ENCODE peak calls at places on chromosomes 1 and 21, in seven cellular contexts. A is endodermal cell, J is pancreas, F is ascending aorta, N is mammary epithelial cell, U is tibial artery, I is left ventricle myocardium inferior. T is an unnamed sample.

GRCh38 chr1:47776554-47777156 is 220.5 kb downstream of the TRABD2B start:
- DNase-seq in A (no peak), J (no peak), F (no peak), N (no peak), U (no peak), I (no peak), T (no peak)

GRCh38 chr1:62462370-62462769 is 25.5 kb downstream of the USP1 start:
- DNase-seq in A (no peak), J (no peak), F (no peak), N (peak; percentile 12), U (no peak), I (no peak), T (peak; percentile 20)

GRCh38 chr21:32520885-32521735 is 64.2 kb downstream of the TCP10L start:
- DNase-seq in A (no peak), J (peak; percentile 80), F (no peak), N (peak; percentile 68), U (peak; percentile 90), I (peak; percentile 94), T (peak; percentile 98)

GRCh38 chr1:232744847-232745246 is 60.4 kb upstream of the MAP10 start:
- DNase-seq in A (no peak), J (no peak), F (no peak), N (no peak), U (no peak), I (no peak), T (no peak)

GRCh38 chr1:86487805-86488141 is 19.0 kb downstream of the CLCA1 start:
- DNase-seq in A (no peak), J (no peak), F (no peak), N (no peak), U (no peak), I (no peak), T (no peak)

GRCh38 chr1:199551967-199552565 is 475.4 kb upstream of the NR5A2 start:
- DNase-seq in A (peak; percentile 71), J (no peak), F (no peak), N (peak; percentile 32), U (no peak), I (no peak), T (peak; percentile 77)

GRCh38 chr1:171438441-171438840 is 46.9 kb upstream of the PRRC2C start:
- DNase-seq in A (no peak), J (no peak), F (peak; percentile 74), N (peak; percentile 95), U (peak; percentile 71), I (peak; percentile 46), T (peak; percentile 99)

GRCh38 chr21:39346671-39347327 is 2.1 kb downstream of the HMGN1 start:
- DNase-seq in A (no peak), J (no peak), F (no peak), N (peak; percentile 16), U (no peak), I (no peak), T (no peak)

GRCh38 chr1:234975122-234975940 is 153.3 kb downstream of the TOMM20 start:
- DNase-seq in A (peak; percentile 63), J (no peak), F (no peak), N (peak; percentile 98), U (no peak), I (no peak), T (peak; percentile 91)

GRCh38 chr21:44874497-44875331 is 1.2 kb upstream of the PTTG1IP start:
- DNase-seq in A (peak; percentile 77), J (peak; percentile 79), F (no peak), N (peak; percentile 37), U (peak; percentile 81), I (peak; percentile 82), T (peak; percentile 55)

GRCh38 chr1:29382851-29383588 is 146.7 kb downstream of the PTPRU start:
- DNase-seq in A (peak; percentile 41), J (no peak), F (no peak), N (no peak), U (no peak), I (no peak), T (no peak)

GRCh38 chr1:5349526-5349925 is 642.7 kb downstream of the NPHP4 start:
- DNase-seq in A (no peak), J (no peak), F (no peak), N (no peak), U (no peak), I (no peak), T (no peak)

GRCh38 chr1:154115180-154115579 is 39.7 kb downstream of the NUP210L start:
- DNase-seq in A (no peak), J (no peak), F (no peak), N (no peak), U (no peak), I (no peak), T (no peak)

GRCh38 chr1:63969461-63969893 is 195.7 kb downstream of the ROR1 start:
- DNase-seq in A (no peak), J (no peak), F (no peak), N (peak; percentile 84), U (no peak), I (no peak), T (no peak)

GRCh38 chr1:89698624-89699023 is 65.7 kb downstream of the LRRC8C start:
- DNase-seq in A (no peak), J (no peak), F (no peak), N (no peak), U (no peak), I (no peak), T (no peak)

GRCh38 chr21:29613021-29613420 is 314.3 kb downstream of the BACH1 start:
- DNase-seq in A (no peak), J (no peak), F (no peak), N (no peak), U (no peak), I (no peak), T (peak; percentile 10)

GRCh38 chr1:207822124-207822601 is 70.3 kb downstream of the CD46 start:
- DNase-seq in A (no peak), J (no peak), F (no peak), N (no peak), U (peak; percentile 23), I (no peak), T (no peak)

GRCh38 chr21:46171585-46171984 is 12.7 kb downstream of the SPATC1L start:
- DNase-seq in A (no peak), J (no peak), F (no peak), N (no peak), U (peak; percentile 9), I (no peak), T (peak; percentile 20)

GRCh38 chr1:246367046-246367445 is 140.0 kb downstream of the SMYD3 start:
- DNase-seq in A (no peak), J (no peak), F (no peak), N (no peak), U (no peak), I (no peak), T (no peak)

GRCh38 chr1:8876099-8876496 is 2.4 kb downstream of the ENO1 start:
- DNase-seq in A (no peak), J (no peak), F (no peak), N (no peak), U (no peak), I (no peak), T (no peak)

GRCh38 chr1:8880068-8880676 is 1.7 kb upstream of the ENO1 start:
- DNase-seq in A (peak; percentile 72), J (no peak), F (no peak), N (peak; percentile 85), U (peak; percentile 86), I (no peak), T (peak; percentile 97)

GRCh38 chr1:8883510-8883909 is 5.0 kb upstream of the ENO1 start:
- DNase-seq in A (peak; percentile 86), J (no peak), F (no peak), N (no peak), U (no peak), I (no peak), T (no peak)

GRCh38 chr1:8878448-8879347 is at the start of gene ENO1:
- DNase-seq in A (peak; percentile 99), J (peak; percentile 100), F (peak; percentile 91), N (peak; percentile 97), U (peak; percentile 96), I (peak; percentile 98), T (peak; percentile 99)

DNA sequence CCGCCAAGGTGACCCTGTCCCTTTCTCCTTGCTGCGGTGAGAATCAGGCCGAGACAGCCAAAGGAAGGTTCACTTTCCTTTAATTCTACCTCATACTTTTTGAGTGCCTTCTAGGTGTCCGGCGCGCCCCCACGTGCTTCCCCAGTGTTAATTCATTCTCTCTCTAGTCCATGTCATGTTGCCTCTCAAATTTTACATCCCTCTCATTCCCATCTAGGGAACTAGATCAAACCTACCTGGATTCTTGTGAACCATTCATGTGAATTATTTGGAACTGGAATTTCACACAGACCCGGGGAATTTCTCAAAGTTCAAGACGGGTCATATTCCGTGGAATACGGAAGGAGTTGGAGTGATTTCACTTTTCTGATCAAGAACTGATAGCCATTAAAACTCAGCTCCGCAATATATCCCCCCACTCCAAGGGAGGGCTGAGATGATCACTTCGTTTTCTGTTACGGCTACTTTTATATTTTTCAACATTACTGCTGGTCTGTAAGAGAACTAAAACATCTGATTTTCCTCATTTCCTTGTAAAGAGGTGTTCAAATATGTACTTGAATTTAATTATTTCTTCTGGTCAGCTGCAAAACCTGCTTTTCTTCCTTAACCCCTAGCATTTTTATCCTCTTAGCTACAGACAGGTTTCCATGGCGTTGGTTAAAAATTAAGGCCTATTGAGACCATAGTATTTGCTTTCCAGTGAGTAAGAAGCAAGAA is 1.0 kb upstream of the ENO1 start:
- DNase-seq in A (no peak), J (no peak), F (no peak), N (no peak), U (peak; percentile 38), I (peak; percentile 69), T (no peak)
- H3K27ac ChIP-seq in A (peak overlapping the region; percentile 91), J (peak overlapping the region; percentile 99), F (peak overlapping the region; percentile 96), N (peak overlapping the region; percentile 93), U (peak overlapping the region; percentile 99), I (peak overlapping the region; percentile 99), T (peak overlapping the region; percentile 94)

GRCh38 chr1:39673215-39673614 is 1.3 kb upstream of the NT5C1A start:
- DNase-seq in A (no peak), J (no peak), F (no peak), N (no peak), U (no peak), I (no peak), T (no peak)
- H3K27me3 ChIP-seq in A (peaks cover 99% of the 10 kb centered on the region), J (no peaks in the 10 kb centered on the region), F (no peaks in the 10 kb centered on the region), N (peaks cover 19% of the 10 kb centered on the region), U (no peaks in the 10 kb centered on the region), I (peaks cover 19% of the 10 kb centered on the region), T (peaks cover 43% of the 10 kb centered on the region)

GRCh38 chr1:966135-966602 is at the start of gene PLEKHN1:
- DNase-seq in A (peak; percentile 88), J (peak; percentile 79), F (no peak), N (peak; percentile 88), U (no peak), I (no peak), T (peak; percentile 75)
- H3K4me3 ChIP-seq in A (peak within 1 kb of the TSS; percentile 64), J (peak within 1 kb of the TSS; percentile 76), F (peak within 1 kb of the TSS; percentile 77), N (peak within 1 kb of the TSS; percentile 70), U (peak within 1 kb of the TSS; percentile 57), I (peak within 1 kb of the TSS; percentile 76), T (peak within 1 kb of the TSS; percentile 75)

GRCh38 chr1:10821388-10821787 is 24.9 kb upstream of the CASZ1 start:
- DNase-seq in A (no peak), J (no peak), F (no peak), N (no peak), U (no peak), I (no peak), T (no peak)

GRCh38 chr1:10818262-10819197 is 22.1 kb upstream of the CASZ1 start:
- DNase-seq in A (peak; percentile 51), J (no peak), F (no peak), N (peak; percentile 51), U (no peak), I (peak; percentile 30), T (no peak)

GRCh38 chr1:10819198-10819901 is 22.9 kb upstream of the CASZ1 start:
- DNase-seq in A (peak; percentile 51), J (no peak), F (no peak), N (no peak), U (no peak), I (no peak), T (no peak)

GRCh38 chr1:10823000-10823401 is 26.6 kb upstream of the CASZ1 start:
- DNase-seq in A (no peak), J (no peak), F (no peak), N (no peak), U (no peak), I (peak; percentile 38), T (no peak)

GRCh38 chr1:10820422-10820821 is 24.0 kb upstream of the CASZ1 start:
- DNase-seq in A (no peak), J (no peak), F (no peak), N (no peak), U (no peak), I (no peak), T (no peak)
- H3K27ac ChIP-seq in A (no peak overlapping the region), J (no peak overlapping the region), F (no peak overlapping the region), N (no peak overlapping the region), U (no peak overlapping the region), I (peak overlapping the region; percentile 90), T (no peak overlapping the region)

T was measured in GM23248.